ENCODE peak calls at places on chromosomes 12 and 14, in nine cellular contexts. L is kidney, U is AG04450, Y is WTC11, N is astrocyte, A is astrocyte of the spinal cord, F is upper lobe of left lung, D is HFFc6, Q is choroid plexus epithelial cell. S is an unnamed sample.

GRCh38 chr14:26966942-26967341 is 369.1 kb upstream of the NOVA1 start:
- DNase-seq in L (no peak), A (peak), F (no peak), D (no peak), U (no peak), Q (peak), N (peak), Y (no peak), S (no peak)

GRCh38 chr14:99055816-99056215 is 216.2 kb downstream of the BCL11B start:
- DNase-seq in D (no peak), L (peak), Y (no peak), Q (no peak), N (no peak), U (no peak), A (no peak), F (no peak), S (no peak)

GRCh38 chr12:112126916-112127315 is 1.6 kb downstream of the TRAFD1 start:
- DNase-seq in N (peak), D (no peak), F (no peak), A (no peak), U (no peak), Q (no peak), L (no peak), Y (no peak), S (no peak)

GRCh38 chr12:27652174-27652763 is 44.0 kb upstream of the REP15 start:
- DNase-seq in A (peak), N (peak), U (peak), L (no peak), Y (peak), Q (peak), D (peak), F (no peak), S (peak)

GRCh38 chr12:22821985-22822384 is 197.0 kb downstream of the ETNK1 start:
- DNase-seq in Y (no peak), Q (peak), F (no peak), L (no peak), N (peak), U (no peak), A (peak), D (no peak), S (no peak)

GRCh38 chr12:49642370-49642802 is 19.0 kb downstream of the PRPF40B start:
- DNase-seq in A (no peak), Y (no peak), U (no peak), F (peak), Q (no peak), D (no peak), N (no peak), L (peak), S (no peak)

GRCh38 chr12:65540140-65540539 is 261.7 kb downstream of the MSRB3 start:
- DNase-seq in A (no peak), Q (no peak), L (no peak), N (no peak), F (no peak), D (no peak), U (no peak), Y (no peak), S (no peak)

GRCh38 chr12:98999569-98999968 is 354.5 kb downstream of the APAF1 start:
- DNase-seq in F (peak), N (no peak), L (no peak), Q (no peak), Y (no peak), U (no peak), A (no peak), D (no peak), S (no peak)

GRCh38 chr12:51450816-51451215 is 26.2 kb downstream of the SLC4A8 start:
- DNase-seq in N (no peak), Q (no peak), F (peak), D (no peak), Y (peak), A (no peak), U (no peak), L (no peak), S (no peak)

GRCh38 chr12:115213538-115213961 is 529.6 kb upstream of the TBX3 start:
- DNase-seq in U (no peak), D (no peak), Q (no peak), F (no peak), Y (peak), L (no peak), N (no peak), A (no peak), S (no peak)

GRCh38 chr12:91023326-91024004 is 18.7 kb upstream of the EPYC start:
- DNase-seq in Q (peak), D (peak), N (peak), L (no peak), A (peak), F (no peak), Y (no peak), U (peak), S (no peak)

GRCh38 chr14:52949711-52950409 is 990 bp downstream of the FERMT2 start:
- DNase-seq in Y (no peak), L (no peak), A (peak), F (no peak), D (peak), N (peak), U (no peak), Q (peak), S (no peak)
- TF ChIP-seq CTCF in Y (no peak), L (no peak), A (no peak), F (no peak), D (no peak), N (no peak), U (no peak), Q (no peak), S (no peak)

DNA sequence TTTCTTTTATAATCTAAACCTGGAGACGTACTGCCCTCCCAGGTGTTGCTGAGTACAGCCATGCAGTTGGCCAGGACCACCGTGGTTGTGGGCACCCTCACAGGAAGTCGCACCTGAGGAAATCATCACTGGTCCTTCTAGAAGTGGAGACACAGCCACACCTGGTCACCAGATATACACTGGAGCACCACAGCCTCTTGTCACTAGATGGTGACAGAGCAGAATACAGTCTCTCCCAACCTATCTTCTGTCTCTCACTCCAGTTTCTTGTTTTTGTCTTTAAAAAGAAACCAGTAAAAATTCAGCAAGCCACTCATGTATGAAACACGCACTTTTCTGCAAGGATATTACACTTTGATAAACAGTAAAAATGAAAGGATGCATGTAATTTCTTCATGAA is 43.1 kb upstream of the GPHB5 start:
- DNase-seq in F (no peak), A (no peak), L (no peak), Q (no peak), N (no peak), D (no peak), U (no peak), Y (no peak), S (no peak)
- TF ChIP-seq CTCF in F (no peak), A (no peak), L (no peak), Q (no peak), N (no peak), D (no peak), U (no peak), Y (no peak), S (no peak)

GRCh38 chr14:59133202-59133601 is 55.3 kb upstream of the DAAM1 start:
- DNase-seq in D (no peak), F (no peak), Q (peak), L (no peak), A (no peak), N (no peak), Y (no peak), U (no peak), S (no peak)
- TF ChIP-seq CTCF in D (peak), F (no peak), Q (peak), L (no peak), A (peak), N (no peak), Y (no peak), U (peak), S (no peak)

GRCh38 chr14:54447231-54447692 is 6.1 kb upstream of the CNIH1 start:
- DNase-seq in N (no peak), A (no peak), Q (peak), L (no peak), F (no peak), U (no peak), Y (no peak), D (peak), S (no peak)

GRCh38 chr14:54444701-54445100 is 3.5 kb upstream of the CNIH1 start:
- DNase-seq in U (no peak), Q (no peak), D (no peak), L (no peak), Y (no peak), F (no peak), N (no peak), A (no peak), S (peak)

GRCh38 chr14:54444003-54444402 is 2.8 kb upstream of the CNIH1 start:
- DNase-seq in D (no peak), N (no peak), Q (peak), A (peak), Y (no peak), L (no peak), F (no peak), U (no peak), S (no peak)

GRCh38 chr14:54450535-54450934 is 9.4 kb upstream of the CNIH1 start:
- DNase-seq in L (no peak), N (peak), U (no peak), F (no peak), D (peak), Y (no peak), A (peak), Q (peak), S (peak)

GRCh38 chr14:54446201-54446693 is 5.1 kb upstream of the CNIH1 start:
- DNase-seq in F (no peak), Y (no peak), N (peak), A (no peak), L (no peak), D (no peak), U (no peak), Q (peak), S (no peak)
- TF ChIP-seq CTCF in F (no peak), Y (no peak), N (no peak), A (no peak), L (no peak), D (no peak), U (no peak), Q (no peak), S (no peak)

DNA sequence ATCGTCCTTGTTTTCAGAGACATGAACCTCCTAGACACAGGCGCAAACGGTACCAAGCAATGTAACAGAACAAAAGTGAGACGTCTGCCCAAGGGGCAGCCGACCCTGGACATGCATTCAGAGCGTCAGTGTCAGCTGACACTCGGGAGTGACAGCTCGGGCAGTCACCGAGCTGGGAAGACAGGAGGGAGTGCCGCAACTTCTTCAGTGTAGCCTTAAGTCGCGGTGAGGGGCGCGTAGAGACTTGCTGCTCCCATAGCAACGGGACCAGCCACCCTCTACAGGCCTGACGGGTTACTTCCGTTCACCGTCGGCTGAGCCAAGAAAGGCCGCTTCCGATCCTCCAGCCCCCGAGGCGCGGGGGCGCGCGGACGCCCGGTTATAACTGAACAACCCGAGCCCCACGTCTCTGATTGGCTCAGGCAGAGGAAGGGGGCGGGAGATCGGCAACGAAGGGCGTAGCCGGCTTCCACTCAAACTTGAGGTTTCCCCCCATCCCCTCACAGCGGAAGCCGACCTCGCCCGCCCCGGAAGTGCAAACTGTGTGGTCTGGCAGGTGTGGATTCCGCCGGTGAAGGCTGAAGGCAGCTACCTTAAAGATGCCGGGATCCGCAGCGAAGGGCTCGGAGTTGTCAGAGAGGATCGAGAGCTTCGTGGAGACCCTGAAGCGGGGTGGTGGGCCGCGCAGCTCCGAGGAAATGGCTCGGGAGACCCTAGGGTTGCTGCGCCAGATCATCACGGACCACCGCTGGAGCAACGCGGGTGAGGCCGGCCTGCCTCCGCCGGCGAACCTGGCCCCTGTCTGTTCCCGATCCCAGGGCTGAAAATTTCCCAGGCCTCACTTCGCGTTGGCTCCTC is at the start of gene EIF2B2:
- DNase-seq in Q (peak), D (peak), N (peak), L (peak), A (peak), Y (peak), U (peak), F (peak), S (peak)
- TF ChIP-seq CTCF in Q (no peak), D (peak), N (no peak), L (peak), A (no peak), Y (no peak), U (no peak), F (no peak), S (no peak)

DNA sequence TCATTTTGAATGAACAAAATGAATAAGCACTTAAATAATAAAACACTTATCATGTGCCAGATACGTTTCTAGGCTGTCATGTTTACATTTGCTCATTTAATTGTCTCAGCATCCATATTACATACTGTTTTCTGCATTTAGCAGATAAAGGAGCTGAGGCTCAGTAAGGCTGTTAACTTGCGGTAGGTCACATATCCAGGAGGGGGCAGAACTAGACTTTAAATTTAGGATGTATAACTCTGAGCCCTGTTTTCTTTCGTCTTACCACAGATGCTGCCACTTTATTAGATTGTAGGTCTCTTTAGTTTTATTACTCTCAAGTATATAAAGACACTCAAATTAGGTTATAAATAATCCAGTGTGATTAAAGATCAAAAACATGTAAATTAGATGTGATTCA is 17.7 kb downstream of the IRAK4 start:
- DNase-seq in D (peak), Q (peak), A (peak), L (no peak), N (no peak), U (no peak), Y (no peak), F (no peak), S (no peak)
- TF ChIP-seq CTCF in D (peak), Q (peak), A (peak), L (no peak), N (peak), U (peak), Y (peak), F (no peak), S (peak)